ENCODE peak calls at places on chromosomes 5 and 9, in four cellular contexts. E, M, N and O are unnamed samples.

GRCh38 chr9:4550777-4551476 is 60.7 kb downstream of the SLC1A1 start:
- DNase-seq in E (no peak), M (no peak), N (no peak), O (no peak)

GRCh38 chr9:111909444-111909843 is 12.8 kb downstream of the UGCG start:
- DNase-seq in E (no peak), M (no peak), N (no peak), O (no peak)

GRCh38 chr5:178287091-178287790 is 54.6 kb upstream of the PHYKPL start:
- DNase-seq in E (no peak), M (no peak), N (no peak), O (peak)

GRCh38 chr5:126970517-126971017 is 59.8 kb downstream of the MARCHF3 start:
- DNase-seq in E (no peak), M (peak), N (no peak), O (no peak)

GRCh38 chr9:128995791-128996190 is 32.3 kb downstream of the SH3GLB2 start:
- DNase-seq in E (no peak), M (no peak), N (no peak), O (no peak)

GRCh38 chr9:75198436-75198835 is 110.1 kb downstream of the OSTF1 start:
- DNase-seq in E (no peak), M (no peak), N (peak), O (no peak)

GRCh38 chr5:68404246-68404645 is 188.7 kb downstream of the PIK3R1 start:
- DNase-seq in E (no peak), M (no peak), N (no peak), O (no peak)

GRCh38 chr5:151492729-151493128 is 45.3 kb downstream of the SLC36A1 start:
- DNase-seq in E (no peak), M (peak), N (no peak), O (no peak)

GRCh38 chr5:151730381-151730780 is 28.1 kb downstream of the ATOX1 start:
- DNase-seq in E (no peak), M (no peak), N (no peak), O (no peak)

GRCh38 chr5:147481857-147482256 is 28.0 kb downstream of the DPYSL3 start:
- DNase-seq in E (no peak), M (peak), N (no peak), O (no peak)

GRCh38 chr9:6224393-6225154 is 9.0 kb downstream of the IL33 start:
- DNase-seq in E (no peak), M (no peak), N (no peak), O (no peak)

GRCh38 chr9:101270325-101270701 is 114.5 kb downstream of the BAAT start:
- DNase-seq in E (no peak), M (no peak), N (no peak), O (no peak)

GRCh38 chr5:52915176-52915875 is 73.8 kb upstream of the ITGA2 start:
- DNase-seq in E (peak), M (peak), N (peak), O (no peak)
- TF ChIP-seq CTCF in E (peak), M (peak), N (peak), O (peak)

GRCh38 chr5:107419498-107419897 is 251.2 kb downstream of the EFNA5 start:
- DNase-seq in E (no peak), M (no peak), N (no peak), O (no peak)

GRCh38 chr5:107418902-107419301 is 251.8 kb downstream of the EFNA5 start:
- DNase-seq in E (no peak), M (no peak), N (no peak), O (no peak)

GRCh38 chr5:107414802-107415201 is 255.9 kb downstream of the EFNA5 start:
- DNase-seq in E (no peak), M (no peak), N (no peak), O (no peak)

GRCh38 chr5:107415762-107416161 is 255.0 kb downstream of the EFNA5 start:
- DNase-seq in E (no peak), M (no peak), N (no peak), O (no peak)

GRCh38 chr5:107418071-107418470 is 252.7 kb downstream of the EFNA5 start:
- DNase-seq in E (no peak), M (no peak), N (no peak), O (no peak)
- H3K4me3 ChIP-seq in E (no peak), M (no peak), N (no peak), O (no peak)

DNA sequence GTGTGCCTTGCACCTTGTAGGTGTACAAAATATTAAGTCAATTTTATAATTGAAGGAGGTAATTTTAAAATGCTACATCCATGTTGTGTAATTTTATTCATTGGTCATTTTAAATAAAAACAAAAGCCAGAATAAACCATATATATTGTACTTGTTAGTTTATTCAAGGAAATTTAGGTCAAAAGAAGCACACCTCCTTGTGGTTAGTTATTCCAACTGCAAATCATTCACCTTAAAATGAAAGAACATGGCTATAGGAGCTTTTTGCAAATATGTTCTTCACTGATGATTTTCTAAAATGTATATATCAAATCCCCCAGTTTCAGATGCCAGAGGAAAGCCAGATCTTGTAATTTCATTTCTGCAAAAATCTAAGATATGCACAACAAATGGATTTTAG is 5.4 kb upstream of the MOCS2 start:
- DNase-seq in E (no peak), M (no peak), N (no peak), O (no peak)
- TF ChIP-seq CTCF in E (no peak), M (peak), N (peak), O (no peak)

GRCh38 chr9:133738039-133738805 is at the start of gene SARDH:
- DNase-seq in E (peak), M (peak), N (peak), O (peak)
- H3K4me3 ChIP-seq in E (peak), M (peak), N (peak), O (peak)

GRCh38 chr9:124535846-124536245 is 28.6 kb upstream of the NR5A1 start:
- DNase-seq in E (no peak), M (no peak), N (no peak), O (no peak)

GRCh38 chr9:124530216-124530615 is 23.0 kb upstream of the NR5A1 start:
- DNase-seq in E (no peak), M (no peak), N (no peak), O (no peak)

GRCh38 chr9:124537926-124538325 is 30.7 kb upstream of the NR5A1 start:
- DNase-seq in E (no peak), M (no peak), N (no peak), O (no peak)

GRCh38 chr9:124531115-124531514 is 23.9 kb upstream of the NR5A1 start:
- DNase-seq in E (no peak), M (no peak), N (no peak), O (no peak)

GRCh38 chr9:124532897-124533296 is 25.7 kb upstream of the NR5A1 start:
- DNase-seq in E (no peak), M (no peak), N (no peak), O (no peak)
- TF ChIP-seq CTCF in E (no peak), M (no peak), N (no peak), O (no peak)

GRCh38 chr5:32029291-32029690 is 144.8 kb downstream of the GOLPH3 start:
- DNase-seq in E (no peak), M (no peak), N (no peak), O (no peak)

GRCh38 chr5:32030226-32030625 is 143.9 kb downstream of the GOLPH3 start:
- DNase-seq in E (no peak), M (no peak), N (no peak), O (no peak)

GRCh38 chr5:32024751-32025150 is 149.4 kb downstream of the GOLPH3 start:
- DNase-seq in E (no peak), M (no peak), N (no peak), O (no peak)

GRCh38 chr5:32027717-32028321 is 146.3 kb downstream of the GOLPH3 start:
- DNase-seq in E (peak), M (peak), N (no peak), O (peak)

GRCh38 chr5:32027093-32027716 is 146.9 kb downstream of the GOLPH3 start:
- DNase-seq in E (no peak), M (no peak), N (no peak), O (no peak)
- H3K4me3 ChIP-seq in E (no peak), M (peak), N (no peak), O (peak)

DNA sequence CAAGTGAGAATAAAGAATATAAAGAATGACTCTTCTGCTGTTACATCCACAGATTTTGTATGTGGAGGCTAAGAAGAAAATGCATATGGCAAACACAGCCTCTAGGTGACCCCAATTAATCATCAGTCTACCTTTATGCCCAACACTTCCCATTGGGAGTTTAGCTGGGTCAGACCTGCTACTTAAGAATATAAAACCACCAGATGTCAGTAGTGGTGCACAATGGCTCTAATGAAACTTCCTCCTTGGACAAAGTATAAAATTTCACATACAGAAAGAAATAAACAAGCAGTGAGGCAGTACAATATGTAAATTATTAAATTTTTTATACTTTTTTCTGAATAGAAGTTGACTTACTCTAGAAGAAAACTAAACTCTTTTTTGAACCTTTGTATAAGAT is 539.9 kb downstream of the BRINP1 start:
- DNase-seq in E (no peak), M (no peak), N (peak), O (no peak)
- TF ChIP-seq CTCF in E (no peak), M (no peak), N (no peak), O (peak)

GRCh38 chr9:120350596-120350995 is 229.4 kb downstream of the CDK5RAP2 start:
- DNase-seq in E (no peak), M (no peak), N (no peak), O (no peak)
- H3K4me3 ChIP-seq in E (no peak), M (no peak), N (no peak), O (no peak)